ENCODE peak calls at places on chromosomes 2 and 18, in four cellular contexts. N is IMR-90, F is H9, G is mesendoderm. P is an unnamed sample.

GRCh38 chr2:69642709-69643601 is 584 bp downstream of the AAK1 start:
- DNase-seq in F (peak; percentile 53), N (peak; percentile 85), G (peak; percentile 82), P (peak; percentile 89)

GRCh38 chr18:30486856-30487255 is 555.7 kb downstream of the DSC3 start:
- DNase-seq in G (no peak), N (no peak), F (no peak), P (no peak)

GRCh38 chr2:54306561-54306960 is 50.5 kb upstream of the TSPYL6 start:
- DNase-seq in F (no peak), N (peak; percentile 64), G (no peak), P (no peak)

GRCh38 chr2:15756882-15757819 is 165.5 kb downstream of the DDX1 start:
- DNase-seq in F (peak; percentile 18), G (no peak), N (no peak), P (no peak)

GRCh38 chr2:179184610-179185009 is 80.0 kb downstream of the SESTD1 start:
- DNase-seq in F (no peak), G (no peak), N (no peak), P (no peak)

GRCh38 chr2:8535398-8535755 is 146.5 kb upstream of the ID2 start:
- DNase-seq in G (no peak), N (no peak), F (no peak), P (no peak)

GRCh38 chr2:86194751-86195054 is 559 bp downstream of the IMMT start:
- DNase-seq in N (no peak), F (peak; percentile 96), G (no peak), P (no peak)

GRCh38 chr2:17271401-17271800 is 246.8 kb downstream of the RAD51AP2 start:
- DNase-seq in N (no peak), F (no peak), G (no peak), P (no peak)

GRCh38 chr2:218822622-218823021 is 9.0 kb downstream of the PRKAG3 start:
- DNase-seq in G (no peak), F (no peak), N (no peak), P (no peak)

GRCh38 chr2:142422041-142422440 is 291.2 kb upstream of the LRP1B start:
- DNase-seq in N (no peak), F (no peak), G (no peak), P (no peak)

GRCh38 chr2:224778474-224778877 is 62.3 kb upstream of the CCDC195 start:
- DNase-seq in F (peak; percentile 37), N (peak; percentile 60), G (peak; percentile 51), P (peak; percentile 68)

GRCh38 chr2:232528746-232529445 is 2.9 kb downstream of the CHRND start:
- DNase-seq in G (no peak), F (no peak), N (no peak), P (no peak)

GRCh38 chr2:174683392-174683759 is 80.9 kb downstream of the CHRNA1 start:
- DNase-seq in G (peak; percentile 77), F (peak; percentile 39), N (peak; percentile 52), P (peak; percentile 68)

GRCh38 chr2:71826299-71826698 is 321.4 kb downstream of the CYP26B1 start:
- DNase-seq in N (no peak), G (no peak), F (no peak), P (no peak)

GRCh38 chr2:196783431-196784094 is 15.9 kb downstream of the GTF3C3 start:
- DNase-seq in F (no peak), N (peak; percentile 69), G (peak; percentile 11), P (peak; percentile 45)

GRCh38 chr2:143940720-143941119 is 579.2 kb downstream of the ZEB2 start:
- DNase-seq in F (no peak), N (no peak), G (no peak), P (no peak)

GRCh38 chr2:158184556-158185343 is 83.1 kb downstream of the UPP2 start:
- DNase-seq in F (no peak), N (no peak), G (no peak), P (no peak)

GRCh38 chr2:178553047-178553446 is 72.8 kb downstream of the PLEKHA3 start:
- DNase-seq in N (peak; percentile 89), F (no peak), G (no peak), P (peak; percentile 8)

GRCh38 chr2:8329660-8330622 is 351.9 kb upstream of the ID2 start:
- DNase-seq in N (no peak), F (no peak), G (no peak), P (no peak)

GRCh38 chr2:160940699-160941098 is 219.5 kb upstream of the TANK start:
- DNase-seq in F (no peak), N (peak; percentile 38), G (no peak), P (no peak)

GRCh38 chr2:240643093-240643810 is 18.0 kb downstream of the GPR35 start:
- DNase-seq in N (no peak), F (peak; percentile 24), G (no peak), P (no peak)

GRCh38 chr2:190578158-190579057 is 43.9 kb upstream of the NEMP2 start:
- DNase-seq in G (no peak), N (no peak), F (no peak), P (peak; percentile 24)

DNA sequence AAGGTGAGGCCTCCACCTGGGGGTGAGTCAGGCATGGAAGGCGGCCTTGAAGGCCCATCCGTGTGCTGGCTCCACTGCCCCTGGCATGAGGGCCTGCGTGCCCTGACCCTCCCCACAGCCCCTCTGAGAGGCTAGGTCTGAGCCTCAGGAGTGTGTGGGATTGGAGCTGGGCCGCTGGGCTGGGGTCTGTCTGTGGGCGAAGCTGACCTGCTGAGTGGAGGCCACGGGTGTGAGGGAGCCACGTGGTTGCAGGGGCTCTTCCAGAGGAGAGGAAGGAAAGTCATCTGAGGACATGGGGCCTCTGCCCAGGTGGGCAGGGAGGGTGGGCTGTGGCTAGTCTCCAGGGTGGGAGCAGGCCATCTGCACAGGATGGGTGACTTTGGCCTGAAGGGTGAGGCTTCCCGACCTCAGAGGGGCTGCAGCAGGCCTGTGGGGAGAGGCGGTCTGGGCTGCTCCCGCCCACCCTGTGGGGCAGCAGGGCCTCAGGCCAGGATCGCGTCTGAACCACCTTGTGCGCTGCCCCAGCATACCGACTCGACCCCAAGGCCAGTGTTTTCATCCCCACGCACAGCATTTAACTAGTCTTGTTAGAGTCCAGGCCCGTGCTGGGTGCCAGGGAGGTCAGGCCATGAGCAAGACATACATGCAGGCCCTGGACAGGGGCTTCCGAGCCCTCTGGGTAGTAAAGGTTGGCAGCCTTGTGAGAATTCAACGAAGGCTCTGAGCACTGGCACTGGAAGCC is 11.2 kb downstream of the ARHGEF4 start:
- DNase-seq in F (no peak), N (no peak), G (no peak), P (no peak)
- H2BK5ac ChIP-seq in F (no peak overlapping the region), N (no peak overlapping the region), G (no peak overlapping the region), P (no peak overlapping the region)

GRCh38 chr18:51017140-51017874 is 12.7 kb upstream of the SMAD4 start:
- DNase-seq in G (peak; percentile 69), F (peak; percentile 67), N (no peak), P (no peak)
- H2BK5ac ChIP-seq in G (no peak overlapping the region), F (no peak overlapping the region), N (no peak overlapping the region), P (no peak overlapping the region)

DNA sequence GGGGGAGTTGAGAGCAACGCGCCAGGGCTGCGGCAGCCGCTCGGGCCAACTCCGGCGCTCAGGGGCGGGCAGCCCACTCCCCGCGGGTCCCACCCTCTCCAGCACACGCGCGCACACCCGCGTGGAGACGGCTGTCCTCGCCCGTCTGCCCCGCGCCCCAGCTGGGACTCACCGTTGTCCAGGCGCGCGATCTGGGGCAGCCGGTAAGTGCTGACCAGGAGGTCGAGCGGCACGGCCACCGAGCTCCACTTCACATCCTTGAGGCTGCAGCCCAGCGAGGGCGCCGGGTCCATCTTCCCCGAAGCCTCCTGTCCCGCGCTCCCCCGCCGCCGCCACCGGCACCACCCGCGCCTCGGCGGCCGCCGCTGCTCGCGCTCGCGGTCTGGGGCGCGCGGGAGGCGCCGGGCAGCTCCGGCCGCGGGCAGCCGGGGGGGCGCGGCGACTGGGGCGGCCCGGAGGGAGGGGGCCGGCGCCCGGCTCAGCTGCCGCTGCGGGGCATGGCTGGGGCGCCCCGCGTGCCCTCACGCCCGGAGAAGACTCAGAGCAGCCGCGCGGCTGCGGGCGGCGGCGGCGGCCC is 458 bp downstream of the GAREM1 start:
- DNase-seq in N (peak; percentile 17), G (peak; percentile 40), F (peak; percentile 46), P (peak; percentile 55)
- H2BK5ac ChIP-seq in N (no peak overlapping the region), G (no peak overlapping the region), F (no peak overlapping the region), P (no peak overlapping the region)

GRCh38 chr2:124187948-124188347 is 162.9 kb downstream of the CNTNAP5 start:
- DNase-seq in F (peak; percentile 31), N (no peak), G (no peak), P (no peak)

DNA sequence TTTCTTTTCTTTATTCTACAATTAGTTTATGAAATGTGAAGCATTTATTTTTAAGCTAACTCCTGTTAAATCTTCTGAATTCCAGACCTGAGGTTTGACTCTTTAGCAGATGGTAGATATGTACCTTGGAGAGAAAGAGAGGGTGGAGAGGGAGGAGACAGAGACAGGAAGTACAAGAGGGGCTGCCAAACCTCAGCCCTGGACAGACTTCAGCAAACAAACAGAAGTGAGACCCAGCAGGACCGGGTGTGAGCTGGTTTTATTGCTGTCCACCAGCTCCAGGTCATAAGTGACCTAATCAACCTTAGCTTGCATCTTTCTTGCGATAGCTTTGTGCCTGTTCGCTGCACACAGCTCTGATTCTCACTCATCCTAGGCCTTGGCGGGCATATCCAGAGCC is 168.6 kb downstream of the CNTNAP5 start:
- DNase-seq in F (no peak), G (no peak), N (no peak), P (no peak)
- H2BK5ac ChIP-seq in F (no peak overlapping the region), G (no peak overlapping the region), N (no peak overlapping the region), P (no peak overlapping the region)

DNA sequence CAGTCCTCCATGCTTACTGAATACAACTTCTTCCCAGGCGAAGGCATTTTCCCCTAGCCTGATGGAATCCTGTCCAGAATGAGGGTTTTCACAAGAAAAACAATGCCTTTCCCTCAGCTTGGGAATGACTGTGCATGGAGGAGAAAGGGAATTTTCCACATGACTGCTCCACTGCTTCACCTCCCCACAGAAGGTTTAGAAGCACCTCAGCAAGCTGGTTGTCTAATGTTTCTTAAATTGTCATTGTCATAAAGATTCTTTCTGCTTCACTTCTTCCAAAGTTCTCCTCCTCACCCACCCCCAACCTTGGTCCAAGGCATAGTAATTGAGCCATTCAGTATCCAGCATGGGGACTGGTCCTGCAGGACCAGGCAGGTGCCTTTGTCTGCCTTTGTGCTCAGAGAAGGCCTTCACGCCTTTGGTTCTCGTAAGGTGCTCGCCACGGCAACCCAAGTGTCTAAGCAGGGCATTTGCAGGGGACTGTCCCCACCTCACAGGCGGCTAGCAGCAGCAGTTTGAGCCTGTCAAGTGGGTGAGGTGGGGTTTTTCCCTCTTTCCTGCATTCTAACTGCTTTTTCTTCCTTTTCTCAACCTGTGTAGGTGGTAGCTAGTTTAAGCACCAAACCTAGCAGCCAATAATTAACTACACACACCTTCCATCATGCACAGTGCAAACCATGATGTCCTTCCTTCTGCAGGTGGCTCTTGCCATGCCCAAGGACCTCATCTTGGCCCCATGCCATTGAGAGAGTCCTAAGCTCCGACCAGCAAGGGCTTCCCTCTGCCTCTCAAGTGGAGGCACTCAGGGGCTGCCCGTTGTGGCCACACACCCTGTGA is 65.7 kb upstream of the BCL2L11 start:
- DNase-seq in G (no peak), F (no peak), N (no peak), P (no peak)
- H2BK5ac ChIP-seq in G (no peak overlapping the region), F (no peak overlapping the region), N (no peak overlapping the region), P (no peak overlapping the region)